ENCODE peak calls at places on chromosomes 6 and 20, in six cellular contexts. One of them, this sample, is unnamed.

GRCh38 chr6:132648356-132648755 is 10.6 kb downstream of the TAAR1 start:
- DNase-seq in A549: peak; percentile 1
- DNase-seq in K562: no peak
- DNase-seq in endothelial cell of umbilical vein: peak; percentile 27
- DNase-seq in WTC11: no peak
- DNase-seq in HepG2: no peak
- DNase-seq in this sample: no peak

GRCh38 chr20:35359335-35359997 is 52.3 kb downstream of the UQCC1 start:
- DNase-seq in endothelial cell of umbilical vein: no peak
- DNase-seq in HepG2: no peak
- DNase-seq in WTC11: no peak
- DNase-seq in K562: no peak
- DNase-seq in A549: no peak
- DNase-seq in this sample: no peak

GRCh38 chr6:26172496-26172958 is 85.3 kb downstream of the HFE start:
- DNase-seq in HepG2: no peak
- DNase-seq in K562: no peak
- DNase-seq in endothelial cell of umbilical vein: peak; percentile 74
- DNase-seq in WTC11: no peak
- DNase-seq in A549: no peak
- DNase-seq in this sample: no peak

GRCh38 chr6:167748046-167748445 is 78.7 kb upstream of the AFDN start:
- DNase-seq in endothelial cell of umbilical vein: no peak
- DNase-seq in A549: no peak
- DNase-seq in HepG2: no peak
- DNase-seq in K562: no peak
- DNase-seq in WTC11: no peak
- DNase-seq in this sample: no peak

GRCh38 chr20:24572140-24572539 is 102.7 kb downstream of the SYNDIG1 start:
- DNase-seq in HepG2: no peak
- DNase-seq in WTC11: no peak
- DNase-seq in endothelial cell of umbilical vein: no peak
- DNase-seq in K562: no peak
- DNase-seq in A549: no peak
- DNase-seq in this sample: no peak

GRCh38 chr20:46551508-46552280 is 1.2 kb upstream of the OCSTAMP start:
- DNase-seq in WTC11: peak; percentile 56
- DNase-seq in HepG2: peak; percentile 55
- DNase-seq in endothelial cell of umbilical vein: no peak
- DNase-seq in K562: no peak
- DNase-seq in A549: no peak
- DNase-seq in this sample: no peak

GRCh38 chr6:136609878-136610706 is 59.9 kb upstream of the MAP7 start:
- DNase-seq in K562: peak; percentile 49
- DNase-seq in HepG2: peak; percentile 46
- DNase-seq in WTC11: no peak
- DNase-seq in A549: peak; percentile 96
- DNase-seq in endothelial cell of umbilical vein: peak; percentile 98
- DNase-seq in this sample: no peak

GRCh38 chr6:146357578-146358340 is 185.9 kb upstream of the RAB32 start:
- DNase-seq in WTC11: no peak
- DNase-seq in endothelial cell of umbilical vein: peak; percentile 91
- DNase-seq in K562: no peak
- DNase-seq in A549: peak; percentile 60
- DNase-seq in HepG2: no peak
- DNase-seq in this sample: no peak

GRCh38 chr20:46715292-46715756 is 5.9 kb downstream of the SLC2A10 start:
- DNase-seq in endothelial cell of umbilical vein: no peak
- DNase-seq in HepG2: no peak
- DNase-seq in K562: no peak
- DNase-seq in A549: peak; percentile 81
- DNase-seq in WTC11: peak; percentile 56
- DNase-seq in this sample: no peak

GRCh38 chr6:80872951-80873308 is 766.5 kb downstream of the BCKDHB start:
- DNase-seq in endothelial cell of umbilical vein: no peak
- DNase-seq in HepG2: no peak
- DNase-seq in A549: no peak
- DNase-seq in WTC11: no peak
- DNase-seq in K562: no peak
- DNase-seq in this sample: no peak

GRCh38 chr6:45454008-45454911 is 76.5 kb upstream of the SUPT3H start:
- DNase-seq in K562: no peak
- DNase-seq in endothelial cell of umbilical vein: peak; percentile 70
- DNase-seq in A549: no peak
- DNase-seq in WTC11: no peak
- DNase-seq in HepG2: no peak
- DNase-seq in this sample: no peak

GRCh38 chr6:39304951-39305350 is 9.3 kb downstream of the KCNK17 start:
- DNase-seq in HepG2: no peak
- DNase-seq in WTC11: no peak
- DNase-seq in endothelial cell of umbilical vein: no peak
- DNase-seq in A549: no peak
- DNase-seq in K562: no peak
- DNase-seq in this sample: no peak

GRCh38 chr6:105886066-105886811 is 199.9 kb upstream of the PRDM1 start:
- DNase-seq in HepG2: no peak
- DNase-seq in A549: no peak
- DNase-seq in K562: no peak
- DNase-seq in endothelial cell of umbilical vein: no peak
- DNase-seq in WTC11: no peak
- DNase-seq in this sample: no peak

GRCh38 chr20:25076731-25077609 is 5.0 kb downstream of the VSX1 start:
- DNase-seq in endothelial cell of umbilical vein: no peak
- DNase-seq in A549: peak; percentile 80
- DNase-seq in HepG2: peak; percentile 82
- DNase-seq in WTC11: no peak
- DNase-seq in K562: no peak
- DNase-seq in this sample: no peak

GRCh38 chr6:20877008-20877937 is 343.0 kb downstream of the CDKAL1 start:
- DNase-seq in endothelial cell of umbilical vein: peak; percentile 94
- DNase-seq in K562: no peak
- DNase-seq in A549: peak; percentile 83
- DNase-seq in WTC11: no peak
- DNase-seq in HepG2: peak; percentile 93
- DNase-seq in this sample: no peak

GRCh38 chr20:14434379-14435136 is 97.1 kb upstream of the FLRT3 start:
- DNase-seq in WTC11: no peak
- DNase-seq in endothelial cell of umbilical vein: no peak
- DNase-seq in K562: no peak
- DNase-seq in HepG2: no peak
- DNase-seq in A549: peak; percentile 19
- DNase-seq in this sample: no peak

GRCh38 chr20:59035381-59035780 is 3.2 kb upstream of the ATP5F1E start:
- DNase-seq in WTC11: no peak
- DNase-seq in A549: no peak
- DNase-seq in endothelial cell of umbilical vein: no peak
- DNase-seq in HepG2: no peak
- DNase-seq in K562: no peak
- DNase-seq in this sample: no peak

GRCh38 chr20:51494241-51495110 is 48.0 kb downstream of the NFATC2 start:
- DNase-seq in WTC11: no peak
- DNase-seq in endothelial cell of umbilical vein: no peak
- DNase-seq in A549: no peak
- DNase-seq in K562: no peak
- DNase-seq in HepG2: no peak
- DNase-seq in this sample: no peak

GRCh38 chr6:17276766-17277165 is 4.4 kb upstream of the RBM24 start:
- DNase-seq in WTC11: no peak
- DNase-seq in endothelial cell of umbilical vein: no peak
- DNase-seq in HepG2: no peak
- DNase-seq in A549: no peak
- DNase-seq in K562: no peak
- DNase-seq in this sample: no peak

GRCh38 chr6:84623956-84624680 is 140.3 kb downstream of the TBX18 start:
- DNase-seq in WTC11: no peak
- DNase-seq in A549: no peak
- DNase-seq in HepG2: no peak
- DNase-seq in endothelial cell of umbilical vein: peak; percentile 70
- DNase-seq in K562: no peak
- DNase-seq in this sample: no peak

GRCh38 chr20:51275816-51276215 is 252.9 kb upstream of the KCNG1 start:
- DNase-seq in endothelial cell of umbilical vein: peak; percentile 12
- DNase-seq in K562: no peak
- DNase-seq in A549: no peak
- DNase-seq in HepG2: no peak
- DNase-seq in WTC11: no peak
- DNase-seq in this sample: no peak

GRCh38 chr6:118864330-118865166 is 29.4 kb upstream of the ASF1A start:
- DNase-seq in HepG2: no peak
- DNase-seq in endothelial cell of umbilical vein: peak; percentile 41
- DNase-seq in WTC11: no peak
- DNase-seq in K562: no peak
- DNase-seq in A549: no peak
- DNase-seq in this sample: no peak

GRCh38 chr20:36399147-36399968 is 93.2 kb downstream of the DLGAP4 start:
- DNase-seq in WTC11: peak; percentile 96
- DNase-seq in HepG2: peak; percentile 88
- DNase-seq in A549: peak; percentile 75
- DNase-seq in endothelial cell of umbilical vein: peak; percentile 73
- DNase-seq in K562: peak; percentile 75
- DNase-seq in this sample: peak; percentile 78

GRCh38 chr6:100906325-100906724 is 25.2 kb upstream of the ASCC3 start:
- DNase-seq in HepG2: no peak
- DNase-seq in endothelial cell of umbilical vein: no peak
- DNase-seq in A549: no peak
- DNase-seq in WTC11: no peak
- DNase-seq in K562: no peak
- DNase-seq in this sample: no peak

DNA sequence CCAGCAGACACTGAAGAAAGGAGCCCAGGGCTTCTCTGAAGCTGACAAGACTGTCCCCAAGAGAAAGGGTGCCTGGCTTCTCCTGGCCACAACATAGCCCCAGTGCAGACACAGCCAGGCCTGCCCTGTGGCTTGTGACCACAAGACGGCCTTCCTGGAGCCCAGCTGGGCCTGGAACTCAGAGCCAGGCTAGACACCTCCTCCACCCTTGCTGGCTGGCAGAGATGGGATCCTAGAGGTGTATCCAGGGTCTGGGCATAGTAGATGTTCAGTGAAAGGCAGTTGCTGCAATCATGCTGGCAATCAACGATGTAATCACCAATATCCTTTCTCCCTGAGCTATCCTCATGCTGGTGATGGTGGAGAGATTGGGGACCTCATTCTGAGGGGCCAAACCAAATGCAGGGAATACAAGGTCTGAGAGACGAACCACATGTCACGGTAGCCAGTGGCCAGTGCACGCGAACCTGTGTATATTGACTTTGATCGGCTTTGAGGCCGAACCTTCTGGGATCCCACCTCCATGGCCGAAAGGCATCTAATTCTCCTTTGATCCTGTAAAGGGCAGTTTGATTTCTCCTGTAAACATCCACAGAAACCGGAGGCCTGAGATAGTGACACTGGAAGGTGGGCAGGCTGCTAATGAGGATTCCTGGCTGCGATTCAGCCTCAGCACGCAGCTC is 115.2 kb downstream of the PSMB1 start:
- DNase-seq in endothelial cell of umbilical vein: no peak
- DNase-seq in HepG2: no peak
- DNase-seq in A549: no peak
- DNase-seq in WTC11: no peak
- DNase-seq in K562: no peak
- DNase-seq in this sample: no peak
- TF ChIP-seq JUN in endothelial cell of umbilical vein: no peak
- TF ChIP-seq JUN in HepG2: no peak
- TF ChIP-seq JUN in A549: no peak
- TF ChIP-seq JUN in WTC11: no peak
- TF ChIP-seq JUN in K562: no peak
- TF ChIP-seq JUN in this sample: no peak

GRCh38 chr20:41364236-41364855 is 2.3 kb downstream of the EMILIN3 start:
- DNase-seq in K562: no peak
- DNase-seq in WTC11: no peak
- DNase-seq in endothelial cell of umbilical vein: no peak
- DNase-seq in HepG2: no peak
- DNase-seq in A549: no peak
- DNase-seq in this sample: no peak
- TF ChIP-seq JUN in K562: no peak
- TF ChIP-seq JUN in WTC11: no peak
- TF ChIP-seq JUN in endothelial cell of umbilical vein: no peak
- TF ChIP-seq JUN in HepG2: no peak
- TF ChIP-seq JUN in A549: no peak
- TF ChIP-seq JUN in this sample: no peak

DNA sequence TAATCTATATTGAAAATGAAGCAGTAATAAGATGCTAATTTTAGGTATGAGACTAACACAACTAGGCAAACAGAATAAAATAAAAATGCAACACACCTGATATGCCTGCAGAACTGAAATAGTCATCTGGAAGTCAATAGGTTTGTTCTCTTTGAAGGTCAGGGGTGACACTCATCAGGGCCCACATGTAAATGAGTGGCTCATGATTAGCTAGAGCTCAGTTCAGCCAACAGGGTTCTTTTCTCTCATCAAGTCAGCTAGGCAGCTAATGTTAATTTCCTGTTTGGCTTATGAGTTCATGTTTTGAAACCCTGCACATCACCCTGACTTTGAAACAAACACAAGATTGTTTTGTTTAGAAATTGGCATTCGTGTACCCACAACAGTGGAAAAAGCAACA is 23.8 kb downstream of the SMLR1 start:
- DNase-seq in HepG2: no peak
- DNase-seq in K562: no peak
- DNase-seq in endothelial cell of umbilical vein: peak; percentile 25
- DNase-seq in WTC11: no peak
- DNase-seq in A549: no peak
- DNase-seq in this sample: no peak
- TF ChIP-seq JUN in HepG2: no peak
- TF ChIP-seq JUN in K562: no peak
- TF ChIP-seq JUN in endothelial cell of umbilical vein: no peak
- TF ChIP-seq JUN in WTC11: no peak
- TF ChIP-seq JUN in A549: no peak
- TF ChIP-seq JUN in this sample: no peak

DNA sequence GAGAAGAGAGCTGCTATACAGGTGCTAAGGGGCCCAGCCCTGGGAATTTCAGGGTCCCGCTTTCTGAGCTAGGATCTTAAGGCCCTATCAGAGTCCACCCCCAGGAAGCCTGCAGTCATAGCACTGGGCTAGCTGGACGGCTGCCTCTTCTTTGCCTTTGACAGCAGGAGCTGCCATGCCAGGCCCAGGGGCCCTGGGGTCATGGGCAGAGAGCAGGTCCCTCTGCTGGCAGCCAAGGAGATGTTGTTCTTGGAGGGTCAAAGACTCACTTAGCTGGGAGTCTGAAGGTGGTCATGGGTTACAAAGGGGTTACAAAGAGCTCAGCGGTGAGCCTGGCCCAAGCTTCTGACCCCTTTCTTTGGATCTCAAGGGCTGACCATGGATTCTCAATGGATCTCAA is 52.7 kb downstream of the RPP21 start:
- DNase-seq in endothelial cell of umbilical vein: no peak
- DNase-seq in A549: no peak
- DNase-seq in HepG2: no peak
- DNase-seq in K562: no peak
- DNase-seq in WTC11: peak; percentile 31
- DNase-seq in this sample: no peak
- TF ChIP-seq JUN in endothelial cell of umbilical vein: no peak
- TF ChIP-seq JUN in A549: no peak
- TF ChIP-seq JUN in HepG2: no peak
- TF ChIP-seq JUN in K562: no peak
- TF ChIP-seq JUN in WTC11: no peak
- TF ChIP-seq JUN in this sample: no peak